ENCODE peak calls at places on chromosomes 2 and 18, in four cellular contexts. One of them, this sample, is unnamed. For H3K4me1, the result is how much of the 10 kb centered on the place peaks cover.

GRCh38 chr2:105134076-105134475 is 96.2 kb downstream of the MRPS9 start:
- DNase-seq in A549: no peak
- DNase-seq in psoas muscle: no peak
- DNase-seq in HepG2: no peak
- DNase-seq in this sample: no peak

GRCh38 chr2:14700753-14701152 is 68.2 kb downstream of the LRATD1 start:
- DNase-seq in A549: no peak
- DNase-seq in psoas muscle: no peak
- DNase-seq in HepG2: no peak
- DNase-seq in this sample: no peak

GRCh38 chr2:240480834-240481623 is 45.6 kb downstream of the GPC1 start:
- DNase-seq in A549: no peak
- DNase-seq in psoas muscle: no peak
- DNase-seq in HepG2: no peak
- DNase-seq in this sample: peak

GRCh38 chr2:54722641-54723299 is 692 bp upstream of the EML6 start:
- DNase-seq in A549: peak
- DNase-seq in psoas muscle: no peak
- DNase-seq in HepG2: no peak
- DNase-seq in this sample: no peak

GRCh38 chr2:240915526-240916335 is 9.6 kb downstream of the CROCC2 start:
- DNase-seq in A549: no peak
- DNase-seq in psoas muscle: peak
- DNase-seq in HepG2: no peak
- DNase-seq in this sample: peak

GRCh38 chr2:28394331-28394877 is 1.7 kb downstream of the FOSL2 start:
- DNase-seq in A549: peak
- DNase-seq in psoas muscle: peak
- DNase-seq in HepG2: no peak
- DNase-seq in this sample: no peak

GRCh38 chr2:59029058-59029457 is 787.9 kb upstream of the FANCL start:
- DNase-seq in A549: no peak
- DNase-seq in psoas muscle: peak
- DNase-seq in HepG2: no peak
- DNase-seq in this sample: no peak

GRCh38 chr2:8103085-8103708 is 578.7 kb upstream of the ID2 start:
- DNase-seq in A549: peak
- DNase-seq in psoas muscle: no peak
- DNase-seq in HepG2: peak
- DNase-seq in this sample: no peak

GRCh38 chr2:133747965-133748700 is 179.9 kb upstream of the NCKAP5 start:
- DNase-seq in A549: no peak
- DNase-seq in psoas muscle: no peak
- DNase-seq in HepG2: no peak
- DNase-seq in this sample: no peak

GRCh38 chr2:40809156-40809555 is 357.3 kb upstream of the SLC8A1 start:
- DNase-seq in A549: no peak
- DNase-seq in psoas muscle: no peak
- DNase-seq in HepG2: no peak
- DNase-seq in this sample: no peak
- TF ChIP-seq CTCF in A549: no peak
- TF ChIP-seq CTCF in psoas muscle: no peak
- TF ChIP-seq CTCF in HepG2: no peak
- TF ChIP-seq CTCF in this sample: no peak

GRCh38 chr2:150478206-150478974 is 9.1 kb downstream of the RND3 start:
- DNase-seq in A549: no peak
- DNase-seq in psoas muscle: no peak
- DNase-seq in HepG2: no peak
- DNase-seq in this sample: no peak
- H3K27ac ChIP-seq in A549: peak
- H3K27ac ChIP-seq in psoas muscle: no peak
- H3K27ac ChIP-seq in HepG2: no peak
- H3K27ac ChIP-seq in this sample: no peak

GRCh38 chr18:63314991-63315662 is 4.4 kb downstream of the BCL2 start:
- DNase-seq in A549: no peak
- DNase-seq in psoas muscle: no peak
- DNase-seq in HepG2: no peak
- DNase-seq in this sample: no peak
- H3K4me1 ChIP-seq in A549: under half
- H3K4me1 ChIP-seq in psoas muscle: under half
- H3K4me1 ChIP-seq in HepG2: under half
- H3K4me1 ChIP-seq in this sample: under half

DNA sequence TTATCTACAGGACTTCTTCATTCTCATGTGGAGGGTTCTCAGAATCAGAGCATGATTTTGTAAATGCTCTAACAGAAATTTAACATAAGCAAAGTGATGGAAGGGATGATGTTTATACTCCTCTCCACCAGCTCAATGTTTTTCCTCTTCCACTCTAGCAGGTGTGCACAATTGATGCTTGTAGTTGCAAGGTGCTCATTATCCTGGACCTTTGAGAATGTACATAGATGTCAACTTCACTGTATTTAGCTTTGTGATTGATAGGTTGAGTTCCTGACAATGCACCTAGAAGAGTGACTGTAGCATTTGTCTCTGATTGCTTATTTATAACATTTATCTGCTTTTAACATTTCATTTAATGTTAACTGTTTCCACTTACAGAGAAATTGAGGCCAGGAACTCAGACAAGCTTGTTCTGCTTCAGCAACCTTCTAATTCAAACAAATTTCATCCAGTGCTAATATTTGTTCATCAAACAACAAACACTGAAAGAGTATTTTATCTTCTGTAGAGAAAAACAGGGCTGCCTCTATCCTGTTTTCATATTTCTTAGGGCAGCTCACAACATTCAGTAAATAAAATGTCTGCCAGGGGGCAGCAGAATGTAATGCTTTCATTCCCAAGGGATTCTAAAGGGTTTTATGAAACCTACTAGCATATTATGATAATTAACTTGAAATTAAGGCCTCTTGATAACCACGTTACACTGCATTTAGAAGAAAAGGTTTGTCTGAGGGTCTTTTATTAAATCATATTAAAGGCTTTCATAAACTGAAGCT is 127.9 kb upstream of the NOL4 start:
- DNase-seq in A549: no peak
- DNase-seq in psoas muscle: no peak
- DNase-seq in HepG2: peak
- DNase-seq in this sample: no peak
- TF ChIP-seq CTCF in A549: no peak
- TF ChIP-seq CTCF in psoas muscle: peak
- TF ChIP-seq CTCF in HepG2: peak
- TF ChIP-seq CTCF in this sample: peak

GRCh38 chr2:136132840-136133570 is 15.1 kb upstream of the CXCR4 start:
- DNase-seq in A549: no peak
- DNase-seq in psoas muscle: no peak
- DNase-seq in HepG2: no peak
- DNase-seq in this sample: no peak

GRCh38 chr2:136130045-136130444 is 12.1 kb upstream of the CXCR4 start:
- DNase-seq in A549: no peak
- DNase-seq in psoas muscle: no peak
- DNase-seq in HepG2: no peak
- DNase-seq in this sample: no peak

GRCh38 chr2:136130511-136130910 is 12.6 kb upstream of the CXCR4 start:
- DNase-seq in A549: no peak
- DNase-seq in psoas muscle: no peak
- DNase-seq in HepG2: no peak
- DNase-seq in this sample: no peak

GRCh38 chr2:136131961-136132839 is 14.3 kb upstream of the CXCR4 start:
- DNase-seq in A549: no peak
- DNase-seq in psoas muscle: no peak
- DNase-seq in HepG2: no peak
- DNase-seq in this sample: no peak

DNA sequence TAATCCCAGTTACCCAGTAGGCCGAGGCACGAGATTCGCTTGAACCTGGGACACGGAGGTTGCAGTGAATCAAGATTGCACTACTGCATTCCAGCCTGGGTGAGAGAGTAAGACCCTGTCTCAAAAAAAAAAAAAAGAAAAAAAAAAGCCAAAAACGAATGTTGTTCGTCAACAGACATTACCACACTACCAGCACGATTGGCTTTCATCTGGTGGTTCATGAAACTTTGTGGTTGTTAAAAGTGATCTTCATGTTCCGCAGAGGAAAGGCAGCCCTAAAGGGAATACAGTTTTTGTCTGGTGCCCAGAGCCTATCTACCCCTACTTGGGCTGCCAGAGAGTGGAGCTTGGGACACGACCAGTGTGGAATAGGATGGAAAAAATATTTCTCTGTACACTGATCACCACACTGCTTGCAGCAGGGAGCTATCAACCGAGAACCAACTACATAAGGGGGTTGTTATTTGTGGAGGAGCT is 13.6 kb upstream of the CXCR4 start:
- DNase-seq in A549: no peak
- DNase-seq in psoas muscle: no peak
- DNase-seq in HepG2: no peak
- DNase-seq in this sample: no peak
- H3K27ac ChIP-seq in A549: no peak
- H3K27ac ChIP-seq in psoas muscle: no peak
- H3K27ac ChIP-seq in HepG2: no peak
- H3K27ac ChIP-seq in this sample: peak

GRCh38 chr2:196182439-196183171 is 11.2 kb upstream of the STK17B start:
- DNase-seq in A549: no peak
- DNase-seq in psoas muscle: no peak
- DNase-seq in HepG2: no peak
- DNase-seq in this sample: no peak
- H3K4me1 ChIP-seq in A549: under half
- H3K4me1 ChIP-seq in psoas muscle: under half
- H3K4me1 ChIP-seq in HepG2: under half
- H3K4me1 ChIP-seq in this sample: under half

GRCh38 chr2:44639399-44639798 is 277.7 kb downstream of the CAMKMT start:
- DNase-seq in A549: no peak
- DNase-seq in psoas muscle: no peak
- DNase-seq in HepG2: no peak
- DNase-seq in this sample: no peak

GRCh38 chr2:44638649-44639048 is 276.9 kb downstream of the CAMKMT start:
- DNase-seq in A549: no peak
- DNase-seq in psoas muscle: no peak
- DNase-seq in HepG2: no peak
- DNase-seq in this sample: no peak

GRCh38 chr2:44632931-44633689 is 271.4 kb downstream of the CAMKMT start:
- DNase-seq in A549: no peak
- DNase-seq in psoas muscle: no peak
- DNase-seq in HepG2: no peak
- DNase-seq in this sample: no peak

GRCh38 chr2:44635725-44636124 is 274.0 kb downstream of the CAMKMT start:
- DNase-seq in A549: no peak
- DNase-seq in psoas muscle: no peak
- DNase-seq in HepG2: no peak
- DNase-seq in this sample: no peak
- TF ChIP-seq CTCF in A549: no peak
- TF ChIP-seq CTCF in psoas muscle: no peak
- TF ChIP-seq CTCF in HepG2: no peak
- TF ChIP-seq CTCF in this sample: no peak

DNA sequence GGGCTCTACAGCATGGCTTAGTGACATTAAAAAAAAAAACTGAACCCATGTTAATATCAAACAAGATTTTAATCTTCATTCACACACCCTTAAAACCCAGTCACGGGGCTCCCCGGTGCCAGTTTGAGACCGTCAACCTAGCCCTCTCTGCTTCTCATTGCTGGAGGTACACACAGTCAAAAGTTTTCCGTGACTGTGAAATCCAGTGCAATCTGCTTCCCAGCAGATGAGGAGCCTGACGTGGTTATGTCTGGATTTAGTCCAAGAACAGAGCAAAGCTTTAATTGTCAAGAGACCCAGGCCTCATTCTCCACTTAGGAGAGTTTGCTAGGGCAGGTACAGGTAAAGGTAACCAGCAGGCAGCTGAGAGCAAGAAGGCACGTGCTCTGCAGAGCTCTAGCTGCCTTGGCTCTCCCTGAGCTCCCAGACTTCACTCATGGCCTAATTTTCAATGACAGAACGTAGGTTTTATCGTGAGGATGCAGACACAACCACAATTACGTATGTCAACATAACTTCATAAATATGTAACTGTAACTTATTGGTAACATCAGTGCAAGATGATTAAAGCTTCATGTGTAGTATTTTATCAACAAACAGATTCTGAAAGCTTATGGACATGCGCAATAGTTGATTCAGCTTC is 56.4 kb downstream of the SLC16A14 start:
- DNase-seq in A549: no peak
- DNase-seq in psoas muscle: no peak
- DNase-seq in HepG2: no peak
- DNase-seq in this sample: no peak
- H3K27ac ChIP-seq in A549: no peak
- H3K27ac ChIP-seq in psoas muscle: no peak
- H3K27ac ChIP-seq in HepG2: no peak
- H3K27ac ChIP-seq in this sample: no peak

GRCh38 chr2:190655570-190655969 is 6.7 kb downstream of the NAB1 start:
- DNase-seq in A549: no peak
- DNase-seq in psoas muscle: no peak
- DNase-seq in HepG2: no peak
- DNase-seq in this sample: no peak
- H3K4me1 ChIP-seq in A549: half or more
- H3K4me1 ChIP-seq in psoas muscle: under half
- H3K4me1 ChIP-seq in HepG2: under half
- H3K4me1 ChIP-seq in this sample: half or more

This sample was measured in left lung.